ENCODE peak calls at places on chromosome 5, in five cellular contexts. One of them, this sample, is unnamed. For H3K36me3 and H3K27me3, the result is how much of the 10 kb centered on the place peaks cover.

GRCh38 chr5:173917788-173918786 is 29.9 kb downstream of the CPEB4 start:
- DNase-seq in neural progenitor cell: peak
- DNase-seq in H7: peak
- DNase-seq in adrenal gland: peak
- DNase-seq in fibroblast of lung: peak
- DNase-seq in this sample: peak

GRCh38 chr5:36751881-36752280 is 124.7 kb upstream of the NIPBL start:
- DNase-seq in neural progenitor cell: peak
- DNase-seq in H7: peak
- DNase-seq in adrenal gland: no peak
- DNase-seq in fibroblast of lung: no peak
- DNase-seq in this sample: peak

GRCh38 chr5:99060306-99061261 is 131.8 kb upstream of the CHD1 start:
- DNase-seq in neural progenitor cell: peak
- DNase-seq in H7: peak
- DNase-seq in adrenal gland: peak
- DNase-seq in fibroblast of lung: peak
- DNase-seq in this sample: peak

GRCh38 chr5:53482717-53483638 is 2.5 kb downstream of the FST start:
- DNase-seq in neural progenitor cell: peak
- DNase-seq in H7: peak
- DNase-seq in adrenal gland: peak
- DNase-seq in fibroblast of lung: peak
- DNase-seq in this sample: no peak

GRCh38 chr5:149283611-149284480 is 12.2 kb downstream of the AFAP1L1 start:
- DNase-seq in neural progenitor cell: no peak
- DNase-seq in H7: no peak
- DNase-seq in adrenal gland: no peak
- DNase-seq in fibroblast of lung: no peak
- DNase-seq in this sample: no peak

GRCh38 chr5:130616161-130616560 is 548.9 kb downstream of the HINT1 start:
- DNase-seq in neural progenitor cell: no peak
- DNase-seq in H7: no peak
- DNase-seq in adrenal gland: no peak
- DNase-seq in fibroblast of lung: peak
- DNase-seq in this sample: no peak

GRCh38 chr5:80502795-80503194 is 14.9 kb downstream of the FAM151B start:
- DNase-seq in neural progenitor cell: no peak
- DNase-seq in H7: no peak
- DNase-seq in adrenal gland: no peak
- DNase-seq in fibroblast of lung: no peak
- DNase-seq in this sample: no peak

GRCh38 chr5:159319822-159320221 is 10.5 kb downstream of the IL12B start:
- DNase-seq in neural progenitor cell: no peak
- DNase-seq in H7: no peak
- DNase-seq in adrenal gland: no peak
- DNase-seq in fibroblast of lung: no peak
- DNase-seq in this sample: no peak

GRCh38 chr5:147561435-147561834 is 51.6 kb upstream of the DPYSL3 start:
- DNase-seq in neural progenitor cell: peak
- DNase-seq in H7: no peak
- DNase-seq in adrenal gland: no peak
- DNase-seq in fibroblast of lung: no peak
- DNase-seq in this sample: no peak

GRCh38 chr5:108193021-108193795 is 188.7 kb downstream of the FBXL17 start:
- DNase-seq in neural progenitor cell: no peak
- DNase-seq in H7: no peak
- DNase-seq in adrenal gland: no peak
- DNase-seq in fibroblast of lung: peak
- DNase-seq in this sample: peak

GRCh38 chr5:81994679-81995078 is 22.9 kb downstream of the ATG10 start:
- DNase-seq in neural progenitor cell: no peak
- DNase-seq in H7: no peak
- DNase-seq in adrenal gland: no peak
- DNase-seq in fibroblast of lung: peak
- DNase-seq in this sample: no peak

GRCh38 chr5:125813221-125813974 is 609.8 kb upstream of the GRAMD2B start:
- DNase-seq in neural progenitor cell: no peak
- DNase-seq in H7: no peak
- DNase-seq in adrenal gland: no peak
- DNase-seq in fibroblast of lung: no peak
- DNase-seq in this sample: no peak

GRCh38 chr5:30100148-30100547 is 1093.3 kb upstream of the CDH6 start:
- DNase-seq in neural progenitor cell: no peak
- DNase-seq in H7: no peak
- DNase-seq in adrenal gland: no peak
- DNase-seq in fibroblast of lung: peak
- DNase-seq in this sample: no peak

GRCh38 chr5:173123416-173123815 is 20.9 kb upstream of the BNIP1 start:
- DNase-seq in neural progenitor cell: no peak
- DNase-seq in H7: no peak
- DNase-seq in adrenal gland: no peak
- DNase-seq in fibroblast of lung: peak
- DNase-seq in this sample: no peak

GRCh38 chr5:114055318-114055788 is 306.5 kb upstream of the KCNN2 start:
- DNase-seq in neural progenitor cell: peak
- DNase-seq in H7: peak
- DNase-seq in adrenal gland: peak
- DNase-seq in fibroblast of lung: peak
- DNase-seq in this sample: peak

GRCh38 chr5:68303038-68303738 is 87.6 kb downstream of the PIK3R1 start:
- DNase-seq in neural progenitor cell: no peak
- DNase-seq in H7: no peak
- DNase-seq in adrenal gland: no peak
- DNase-seq in fibroblast of lung: peak
- DNase-seq in this sample: no peak

GRCh38 chr5:115621365-115621900 is 4.4 kb downstream of the TMED7 start:
- DNase-seq in neural progenitor cell: peak
- DNase-seq in H7: no peak
- DNase-seq in adrenal gland: no peak
- DNase-seq in fibroblast of lung: no peak
- DNase-seq in this sample: no peak

GRCh38 chr5:178526796-178527457 is 63.3 kb downstream of the COL23A1 start:
- DNase-seq in neural progenitor cell: peak
- DNase-seq in H7: peak
- DNase-seq in adrenal gland: no peak
- DNase-seq in fibroblast of lung: no peak
- DNase-seq in this sample: no peak

GRCh38 chr5:12022444-12022843 is 118.2 kb upstream of the CTNND2 start:
- DNase-seq in neural progenitor cell: no peak
- DNase-seq in H7: no peak
- DNase-seq in adrenal gland: no peak
- DNase-seq in fibroblast of lung: no peak
- DNase-seq in this sample: no peak

GRCh38 chr5:122751293-122751753 is 23.6 kb upstream of the SNX2 start:
- DNase-seq in neural progenitor cell: no peak
- DNase-seq in H7: peak
- DNase-seq in adrenal gland: no peak
- DNase-seq in fibroblast of lung: peak
- DNase-seq in this sample: no peak

GRCh38 chr5:131109540-131110255 is 55.4 kb downstream of the HINT1 start:
- DNase-seq in neural progenitor cell: peak
- DNase-seq in H7: peak
- DNase-seq in adrenal gland: no peak
- DNase-seq in fibroblast of lung: peak
- DNase-seq in this sample: peak

GRCh38 chr5:113188454-113188853 is 211.9 kb downstream of the DCP2 start:
- DNase-seq in neural progenitor cell: no peak
- DNase-seq in H7: no peak
- DNase-seq in adrenal gland: no peak
- DNase-seq in fibroblast of lung: no peak
- DNase-seq in this sample: no peak

GRCh38 chr5:17014686-17015085 is 78.6 kb upstream of the MYO10 start:
- DNase-seq in neural progenitor cell: no peak
- DNase-seq in H7: no peak
- DNase-seq in adrenal gland: no peak
- DNase-seq in fibroblast of lung: no peak
- DNase-seq in this sample: no peak

GRCh38 chr5:101062902-101063301 is 159.8 kb upstream of the ST8SIA4 start:
- DNase-seq in neural progenitor cell: no peak
- DNase-seq in H7: no peak
- DNase-seq in adrenal gland: no peak
- DNase-seq in fibroblast of lung: no peak
- DNase-seq in this sample: no peak

GRCh38 chr5:138274189-138274853 is at the start of gene GFRA3:
- DNase-seq in neural progenitor cell: peak
- DNase-seq in H7: peak
- DNase-seq in adrenal gland: no peak
- DNase-seq in fibroblast of lung: peak
- DNase-seq in this sample: peak

GRCh38 chr5:143659614-143660238 is 152.2 kb upstream of the HMHB1 start:
- DNase-seq in neural progenitor cell: no peak
- DNase-seq in H7: no peak
- DNase-seq in adrenal gland: no peak
- DNase-seq in fibroblast of lung: no peak
- DNase-seq in this sample: no peak

GRCh38 chr5:126857472-126858410 is 80.8 kb downstream of the LMNB1 start:
- DNase-seq in neural progenitor cell: no peak
- DNase-seq in H7: no peak
- DNase-seq in adrenal gland: no peak
- DNase-seq in fibroblast of lung: peak
- DNase-seq in this sample: no peak

GRCh38 chr5:151118898-151119600 is 38.2 kb upstream of the TNIP1 start:
- DNase-seq in neural progenitor cell: no peak
- DNase-seq in H7: no peak
- DNase-seq in adrenal gland: peak
- DNase-seq in fibroblast of lung: no peak
- DNase-seq in this sample: no peak
- H3K36me3 ChIP-seq in neural progenitor cell: under half
- H3K36me3 ChIP-seq in H7: under half
- H3K36me3 ChIP-seq in adrenal gland: half or more
- H3K36me3 ChIP-seq in fibroblast of lung: under half
- H3K36me3 ChIP-seq in this sample: under half

DNA sequence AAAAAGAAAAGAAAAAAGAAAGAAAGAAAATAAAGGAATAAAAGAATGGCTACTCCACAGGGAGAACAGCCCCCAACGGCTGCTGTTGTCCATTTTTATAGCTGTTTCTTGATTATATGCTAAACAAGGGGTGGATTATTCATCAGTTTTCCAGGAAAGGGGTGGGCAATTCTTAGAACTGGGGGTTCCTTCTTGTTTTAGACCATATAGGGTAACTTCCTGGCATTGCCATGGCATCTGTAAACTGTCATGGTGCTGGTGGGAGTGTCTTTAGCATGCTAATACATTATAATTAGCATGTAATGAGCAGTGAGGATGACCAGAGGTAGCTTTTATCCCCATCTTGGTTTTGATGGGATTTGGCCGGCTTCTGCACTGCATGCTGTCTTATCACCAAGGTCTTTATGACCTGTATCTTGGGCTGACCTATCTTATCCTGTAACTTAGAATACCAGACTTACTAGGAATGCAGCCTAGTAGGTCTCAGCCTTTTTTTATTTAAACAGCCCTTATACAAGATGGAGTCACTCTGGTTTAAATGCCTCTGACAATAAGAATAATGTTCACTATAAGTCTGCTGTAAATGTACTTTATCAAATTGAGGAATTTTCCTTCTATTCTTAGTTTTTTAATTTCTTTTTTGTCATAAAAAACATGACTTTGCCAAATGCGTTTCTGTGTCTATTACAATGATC is 28.6 kb downstream of the TRIM7 start:
- DNase-seq in neural progenitor cell: no peak
- DNase-seq in H7: no peak
- DNase-seq in adrenal gland: no peak
- DNase-seq in fibroblast of lung: no peak
- DNase-seq in this sample: no peak
- H3K27me3 ChIP-seq in neural progenitor cell: half or more
- H3K27me3 ChIP-seq in H7: under half
- H3K27me3 ChIP-seq in adrenal gland: under half
- H3K27me3 ChIP-seq in fibroblast of lung: under half
- H3K27me3 ChIP-seq in this sample: under half

GRCh38 chr5:176492431-176492830 is 44.2 kb downstream of the FAF2 start:
- DNase-seq in neural progenitor cell: no peak
- DNase-seq in H7: no peak
- DNase-seq in adrenal gland: no peak
- DNase-seq in fibroblast of lung: peak
- DNase-seq in this sample: no peak

GRCh38 chr5:176491901-176492300 is 43.7 kb downstream of the FAF2 start:
- DNase-seq in neural progenitor cell: no peak
- DNase-seq in H7: no peak
- DNase-seq in adrenal gland: no peak
- DNase-seq in fibroblast of lung: no peak
- DNase-seq in this sample: no peak

GRCh38 chr5:176491056-176491646 is 43.0 kb downstream of the FAF2 start:
- DNase-seq in neural progenitor cell: no peak
- DNase-seq in H7: no peak
- DNase-seq in adrenal gland: no peak
- DNase-seq in fibroblast of lung: peak
- DNase-seq in this sample: no peak

GRCh38 chr5:176489077-176489476 is 40.9 kb downstream of the FAF2 start:
- DNase-seq in neural progenitor cell: no peak
- DNase-seq in H7: no peak
- DNase-seq in adrenal gland: no peak
- DNase-seq in fibroblast of lung: no peak
- DNase-seq in this sample: no peak

DNA sequence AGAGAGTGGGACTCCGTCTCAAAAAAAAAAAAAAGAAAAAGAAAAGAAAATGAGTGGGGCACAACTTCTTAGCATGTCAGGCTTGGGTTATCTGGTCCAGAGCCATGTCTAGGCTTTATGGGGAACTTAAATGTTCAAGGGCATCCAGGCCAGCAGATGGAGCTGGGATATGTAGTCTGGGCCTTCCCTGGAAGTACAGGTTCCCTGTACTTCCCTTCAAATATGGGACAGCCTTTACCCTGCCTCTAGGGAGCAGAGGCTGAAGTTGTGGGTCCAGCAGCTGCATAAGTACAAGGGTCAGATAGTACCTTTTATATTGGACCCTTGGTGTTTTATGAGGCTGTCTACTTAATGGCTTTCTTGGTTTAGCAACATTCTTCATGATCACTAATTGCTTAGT is 42.1 kb downstream of the FAF2 start:
- DNase-seq in neural progenitor cell: no peak
- DNase-seq in H7: no peak
- DNase-seq in adrenal gland: no peak
- DNase-seq in fibroblast of lung: no peak
- DNase-seq in this sample: no peak
- H3K36me3 ChIP-seq in neural progenitor cell: under half
- H3K36me3 ChIP-seq in H7: under half
- H3K36me3 ChIP-seq in adrenal gland: half or more
- H3K36me3 ChIP-seq in fibroblast of lung: under half
- H3K36me3 ChIP-seq in this sample: half or more

DNA sequence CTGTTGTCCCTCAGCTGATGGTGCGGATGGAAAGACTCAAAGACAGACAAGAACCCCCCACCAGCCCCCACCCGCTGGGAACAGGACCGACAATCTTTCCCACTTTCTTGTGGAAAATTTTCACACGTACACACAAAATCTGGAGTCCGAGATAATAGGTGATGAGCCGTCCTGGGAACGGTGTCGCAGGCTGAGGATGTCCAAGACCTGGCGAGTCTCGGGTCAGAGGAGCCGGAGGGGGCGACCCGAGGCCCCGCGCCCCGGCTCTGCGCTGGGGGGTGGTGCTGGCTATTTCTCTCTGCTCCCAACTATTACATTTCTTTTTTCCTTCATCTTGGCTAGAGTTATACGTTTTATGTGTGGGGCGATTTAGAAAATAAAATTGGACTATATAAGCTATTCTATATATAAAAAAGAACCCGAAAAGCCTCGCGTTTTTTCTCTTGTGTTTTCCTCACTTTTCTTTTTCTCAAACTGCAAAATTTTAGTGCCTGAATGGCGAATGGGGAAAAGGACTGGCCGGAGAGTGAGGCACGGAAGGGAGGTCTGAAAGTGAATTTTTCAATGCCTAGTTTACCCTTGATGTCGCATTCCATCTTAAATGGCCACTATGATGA is 188.8 kb downstream of the MEF2C start:
- DNase-seq in neural progenitor cell: no peak
- DNase-seq in H7: no peak
- DNase-seq in adrenal gland: no peak
- DNase-seq in fibroblast of lung: no peak
- DNase-seq in this sample: no peak
- H3K27me3 ChIP-seq in neural progenitor cell: half or more
- H3K27me3 ChIP-seq in H7: half or more
- H3K27me3 ChIP-seq in adrenal gland: half or more
- H3K27me3 ChIP-seq in fibroblast of lung: half or more
- H3K27me3 ChIP-seq in this sample: under half